ENCODE peak calls at places on chromosome 20, in eight cellular contexts. D, V, B, H, C, F, S and O are unnamed samples.

GRCh38 chr20:5933802-5934436 is 16.4 kb downstream of the TRMT6 start:
- DNase-seq in D (no peak), V (no peak), B (no peak), H (no peak), C (no peak), F (peak; percentile 48), S (no peak), O (no peak)

GRCh38 chr20:37200926-37201826 is 21.8 kb upstream of the MROH8 start:
- DNase-seq in D (no peak), V (no peak), B (no peak), H (no peak), C (no peak), F (no peak), S (no peak), O (no peak)

GRCh38 chr20:59055302-59055701 is 12.7 kb upstream of the PRELID3B start:
- DNase-seq in D (no peak), V (no peak), B (no peak), H (no peak), C (no peak), F (peak; percentile 30), S (no peak), O (no peak)

GRCh38 chr20:62824476-62825287 is 7.8 kb downstream of the COL9A3 start:
- DNase-seq in D (peak; percentile 78), V (no peak), B (peak; percentile 68), H (no peak), C (no peak), F (no peak), S (no peak), O (peak; percentile 76)

GRCh38 chr20:9204979-9205378 is 136.1 kb downstream of the PLCB4 start:
- DNase-seq in D (no peak), V (no peak), B (no peak), H (no peak), C (no peak), F (no peak), S (no peak), O (no peak)

GRCh38 chr20:38172344-38172743 is 7.3 kb upstream of the TGM2 start:
- DNase-seq in D (no peak), V (no peak), B (no peak), H (no peak), C (no peak), F (peak; percentile 56), S (no peak), O (no peak)

GRCh38 chr20:23666189-23666588 is 22.6 kb downstream of the CST4 start:
- DNase-seq in D (no peak), V (no peak), B (no peak), H (no peak), C (no peak), F (peak; percentile 9), S (no peak), O (no peak)

GRCh38 chr20:44990957-44991356 is 24.6 kb downstream of the STK4 start:
- DNase-seq in D (no peak), V (no peak), B (no peak), H (no peak), C (no peak), F (no peak), S (no peak), O (no peak)

GRCh38 chr20:51542894-51543788 is 622 bp upstream of the NFATC2 start:
- DNase-seq in D (no peak), V (no peak), B (no peak), H (no peak), C (no peak), F (no peak), S (no peak), O (no peak)

GRCh38 chr20:4956200-4956810 is 45.0 kb downstream of the SLC23A2 start:
- DNase-seq in D (peak; percentile 72), V (no peak), B (peak; percentile 66), H (peak; percentile 44), C (no peak), F (peak; percentile 76), S (no peak), O (no peak)

GRCh38 chr20:58717278-58718091 is 24.9 kb downstream of the NPEPL1 start:
- DNase-seq in D (peak; percentile 2), V (no peak), B (no peak), H (no peak), C (no peak), F (no peak), S (no peak), O (peak; percentile 7)

GRCh38 chr20:52103911-52104545 is 87.6 kb downstream of the ZFP64 start:
- DNase-seq in D (no peak), V (no peak), B (no peak), H (no peak), C (no peak), F (no peak), S (no peak), O (no peak)

GRCh38 chr20:8757146-8757545 is 311.7 kb upstream of the PLCB4 start:
- DNase-seq in D (no peak), V (no peak), B (no peak), H (no peak), C (no peak), F (peak; percentile 20), S (no peak), O (no peak)

GRCh38 chr20:15675813-15676484 is 897.3 kb downstream of the KIF16B start:
- DNase-seq in D (no peak), V (no peak), B (no peak), H (no peak), C (no peak), F (no peak), S (no peak), O (no peak)

GRCh38 chr20:46666818-46667515 is 15.7 kb upstream of the SLC13A3 start:
- DNase-seq in D (no peak), V (no peak), B (no peak), H (no peak), C (no peak), F (no peak), S (no peak), O (no peak)

DNA sequence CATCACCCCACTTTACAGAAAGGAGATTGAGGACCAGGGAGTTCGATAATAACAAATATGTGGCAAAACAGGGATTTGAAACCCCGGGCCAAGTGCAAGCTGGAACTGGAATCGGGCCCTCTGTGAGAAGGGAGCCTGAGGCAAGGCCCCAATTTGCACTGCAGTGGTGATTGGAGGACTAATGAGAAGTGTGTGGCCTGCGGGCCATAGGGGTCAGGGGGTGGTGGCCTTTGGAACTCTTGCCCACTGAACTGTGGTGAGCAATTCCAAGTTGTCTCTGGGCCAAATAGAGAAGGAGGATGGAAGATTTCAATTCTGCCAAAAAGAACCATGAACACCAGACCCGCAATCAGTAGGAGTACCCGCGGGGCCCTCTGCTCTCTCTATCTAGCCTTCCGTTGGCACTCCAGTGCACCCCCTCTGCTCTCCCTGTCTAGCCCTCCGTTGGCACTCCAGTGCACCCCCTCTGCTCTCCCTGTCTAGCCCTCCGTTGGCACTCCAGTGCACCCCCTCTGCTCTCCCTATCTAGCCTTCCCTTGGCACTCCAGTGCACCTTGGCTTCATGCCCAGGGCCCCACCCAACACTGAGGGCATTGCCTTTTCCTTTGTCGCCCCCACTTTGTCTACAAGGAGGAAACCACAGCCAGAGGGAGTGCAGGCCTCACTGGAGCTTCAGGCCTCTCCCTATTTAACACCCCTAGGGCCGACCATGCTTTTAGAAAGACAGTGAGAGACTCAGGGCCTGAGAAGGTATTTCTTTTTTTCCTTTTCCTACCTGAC is 6.0 kb upstream of the PTPRA start:
- DNase-seq in D (no peak), V (no peak), B (no peak), H (no peak), C (no peak), F (no peak), S (no peak), O (peak; percentile 49)
- H3K9me3 ChIP-seq in D (no peaks in the 10 kb centered on the region), V (no peaks in the 10 kb centered on the region), B (no peaks in the 10 kb centered on the region), H (no peaks in the 10 kb centered on the region), C (no peaks in the 10 kb centered on the region), F (no peaks in the 10 kb centered on the region), S (no peaks in the 10 kb centered on the region), O (no peaks in the 10 kb centered on the region)

GRCh38 chr20:22582960-22583772 is 1.2 kb downstream of the FOXA2 start:
- DNase-seq in D (peak; percentile 62), V (peak; percentile 65), B (peak; percentile 20), H (no peak), C (peak; percentile 52), F (peak; percentile 44), S (no peak), O (no peak)

GRCh38 chr20:22583773-22584629 is at the start of gene FOXA2:
- DNase-seq in D (peak; percentile 87), V (peak; percentile 76), B (peak; percentile 10), H (no peak), C (peak; percentile 88), F (peak; percentile 96), S (no peak), O (peak; percentile 82)

GRCh38 chr20:22579711-22580697 is 4.4 kb downstream of the FOXA2 start:
- DNase-seq in D (no peak), V (no peak), B (no peak), H (no peak), C (peak; percentile 60), F (no peak), S (no peak), O (peak; percentile 67)

GRCh38 chr20:22582386-22582959 is 1.9 kb downstream of the FOXA2 start:
- DNase-seq in D (no peak), V (no peak), B (no peak), H (no peak), C (no peak), F (no peak), S (no peak), O (no peak)

DNA sequence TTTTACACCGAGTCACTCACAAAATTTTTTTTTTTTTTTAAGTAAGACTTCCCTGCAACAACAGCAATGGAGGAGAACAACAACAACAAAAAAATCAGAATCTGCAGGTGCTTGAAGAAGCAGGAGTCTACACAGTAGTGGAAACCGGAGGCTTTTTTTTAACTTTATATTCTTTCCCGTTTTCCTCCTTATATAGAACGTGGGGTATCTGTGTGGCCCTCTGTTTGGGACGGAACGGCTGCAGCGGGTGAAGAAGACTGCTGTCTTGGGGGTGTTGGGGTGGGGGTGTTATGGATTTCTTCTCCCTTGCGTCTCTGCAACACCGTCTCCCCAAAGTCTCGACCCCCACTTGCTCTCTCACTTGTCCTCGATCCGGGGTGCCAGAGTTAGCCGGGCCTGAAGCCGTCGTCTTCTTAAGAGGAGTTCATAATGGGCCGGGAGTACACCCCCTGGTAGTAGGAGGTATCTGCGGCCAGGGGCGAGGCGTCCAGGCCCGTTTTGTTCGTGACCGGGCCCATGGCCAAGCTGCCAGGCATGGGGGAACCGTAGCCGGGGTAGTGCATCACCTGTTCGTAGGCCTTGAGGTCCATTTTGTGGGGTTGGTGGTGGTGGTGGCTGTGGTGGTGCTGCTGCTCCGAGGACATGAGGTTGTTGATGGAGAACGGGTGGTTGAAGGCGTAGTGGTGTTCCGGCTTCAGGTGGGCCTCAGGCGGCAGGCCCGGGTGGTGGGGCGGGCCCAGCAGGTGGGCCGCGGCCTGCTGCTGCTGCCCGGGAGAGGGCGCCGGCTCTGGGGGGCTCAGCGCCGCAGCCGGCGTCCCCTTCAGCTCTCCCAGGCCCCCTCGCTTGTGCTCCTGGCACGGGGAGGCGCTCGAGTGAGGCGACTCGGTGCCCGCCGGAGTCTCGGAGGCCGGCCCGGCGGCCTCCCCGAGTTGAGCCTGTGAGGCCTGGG is 2.7 kb downstream of the FOXA2 start:
- DNase-seq in D (no peak), V (no peak), B (no peak), H (no peak), C (peak; percentile 49), F (no peak), S (no peak), O (no peak)
- H3K9me3 ChIP-seq in D (no peaks in the 10 kb centered on the region), V (no peaks in the 10 kb centered on the region), B (no peaks in the 10 kb centered on the region), H (no peaks in the 10 kb centered on the region), C (no peaks in the 10 kb centered on the region), F (no peaks in the 10 kb centered on the region), S (no peaks in the 10 kb centered on the region), O (no peaks in the 10 kb centered on the region)

GRCh38 chr20:31274441-31274840 is 17.0 kb downstream of the DEFB115 start:
- DNase-seq in D (no peak), V (peak; percentile 34), B (no peak), H (no peak), C (no peak), F (no peak), S (no peak), O (no peak)
- H3K9me3 ChIP-seq in D (peaks cover 13% of the 10 kb centered on the region), V (no peaks in the 10 kb centered on the region), B (no peaks in the 10 kb centered on the region), H (no peaks in the 10 kb centered on the region), C (peaks cover 18% of the 10 kb centered on the region), F (no peaks in the 10 kb centered on the region), S (peaks cover 25% of the 10 kb centered on the region), O (no peaks in the 10 kb centered on the region)

GRCh38 chr20:39516964-39517363 is 554.8 kb downstream of the DHX35 start:
- DNase-seq in D (no peak), V (no peak), B (no peak), H (no peak), C (no peak), F (no peak), S (no peak), O (no peak)
- H3K9me3 ChIP-seq in D (no peaks in the 10 kb centered on the region), V (no peaks in the 10 kb centered on the region), B (no peaks in the 10 kb centered on the region), H (no peaks in the 10 kb centered on the region), C (no peaks in the 10 kb centered on the region), F (no peaks in the 10 kb centered on the region), S (no peaks in the 10 kb centered on the region), O (no peaks in the 10 kb centered on the region)